ENCODE peak calls at places on chromosomes 1 and 21, in six cellular contexts. C, L, Y, R, Q and I are unnamed samples.

GRCh38 chr1:196115641-196116040 is 492.6 kb downstream of the KCNT2 start:
- DNase-seq in Y (peak; percentile 14), Q (peak; percentile 19), R (peak; percentile 81), L (no peak), C (no peak), I (no peak)

GRCh38 chr1:28860332-28861073 is 48.5 kb downstream of the OPRD1 start:
- DNase-seq in Q (peak; percentile 71), Y (peak; percentile 58), C (peak; percentile 58), L (no peak), R (no peak), I (no peak)

GRCh38 chr1:159000070-159000409 is 9.7 kb upstream of the IFI16 start:
- DNase-seq in R (no peak), L (no peak), Q (no peak), C (no peak), Y (no peak), I (no peak)

GRCh38 chr1:72184099-72184695 is 98.1 kb downstream of the NEGR1 start:
- DNase-seq in L (no peak), Y (no peak), C (no peak), R (no peak), Q (no peak), I (no peak)

GRCh38 chr1:3160647-3161046 is 91.6 kb downstream of the PRDM16 start:
- DNase-seq in Q (no peak), L (no peak), Y (no peak), C (no peak), R (no peak), I (no peak)

GRCh38 chr1:245026252-245026651 is 128.5 kb upstream of the KIF26B start:
- DNase-seq in R (no peak), Q (no peak), C (no peak), L (no peak), Y (no peak), I (no peak)

GRCh38 chr1:54010415-54011117 is 7.4 kb downstream of the LDLRAD1 start:
- DNase-seq in Y (no peak), C (no peak), L (no peak), R (no peak), Q (no peak), I (no peak)

GRCh38 chr1:235057385-235058306 is 71.0 kb downstream of the TOMM20 start:
- DNase-seq in C (no peak), L (no peak), R (no peak), Y (no peak), Q (no peak), I (no peak)

GRCh38 chr1:40315795-40316594 is 1.1 kb downstream of the COL9A2 start:
- DNase-seq in Y (no peak), Q (no peak), C (no peak), L (peak; percentile 58), R (no peak), I (peak; percentile 56)

GRCh38 chr1:221118176-221118937 is 239.1 kb downstream of the HLX start:
- DNase-seq in R (no peak), Y (peak; percentile 10), L (no peak), C (no peak), Q (no peak), I (no peak)

GRCh38 chr21:40555129-40555528 is 291.8 kb downstream of the DSCAM start:
- DNase-seq in Y (no peak), L (no peak), R (no peak), C (no peak), Q (no peak), I (no peak)

GRCh38 chr21:28632718-28633408 is 359.8 kb downstream of the LTN1 start:
- DNase-seq in C (no peak), R (peak; percentile 55), L (peak; percentile 24), Y (peak; percentile 70), Q (peak; percentile 97), I (no peak)

GRCh38 chr1:240149488-240150094 is 57.9 kb downstream of the FMN2 start:
- DNase-seq in Y (peak; percentile 82), R (peak; percentile 56), L (peak; percentile 58), C (peak; percentile 41), Q (peak; percentile 8), I (peak; percentile 66)

GRCh38 chr1:147919881-147920280 is 8.3 kb upstream of the GPR89B start:
- DNase-seq in L (no peak), R (no peak), Q (peak; percentile 11), Y (peak; percentile 41), C (no peak), I (no peak)

GRCh38 chr1:23169727-23170335 is 1.2 kb upstream of the LUZP1 start:
- DNase-seq in C (peak; percentile 43), Q (peak; percentile 89), R (peak; percentile 70), L (peak; percentile 30), Y (no peak), I (no peak)

DNA sequence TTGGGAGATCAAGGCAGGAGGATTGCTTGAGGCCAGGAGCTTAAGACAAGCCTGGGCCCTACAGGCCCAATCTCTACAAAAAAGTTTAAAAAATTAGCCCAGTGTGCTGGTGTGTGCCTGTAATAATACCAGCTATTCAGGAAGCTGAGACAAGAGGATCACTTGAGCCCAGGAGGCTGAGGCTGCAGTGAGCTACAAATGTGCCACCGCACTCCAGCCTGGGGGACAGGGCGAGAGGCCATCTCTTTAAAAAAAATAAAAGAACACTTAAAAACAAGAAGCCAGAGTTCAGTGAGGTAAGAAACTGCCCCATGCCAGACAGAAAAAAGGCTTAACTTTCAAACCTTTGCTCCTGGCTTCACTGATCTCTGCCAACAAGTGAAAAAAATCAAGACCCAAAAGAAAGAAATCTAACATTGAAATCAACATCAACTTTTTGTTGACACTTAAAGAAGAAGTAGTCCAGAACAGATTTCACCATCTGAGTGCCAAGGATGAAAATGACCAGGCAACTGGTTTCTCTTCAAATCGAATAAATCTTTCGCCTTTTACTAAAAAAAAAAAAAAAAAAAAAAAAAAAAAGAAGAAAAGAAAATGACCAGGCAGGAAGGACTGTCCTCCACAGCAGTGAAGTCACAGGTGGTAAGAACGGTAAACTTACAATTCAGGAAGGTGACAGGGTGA is 51.2 kb downstream of the SLC45A1 start:
- DNase-seq in R (no peak), C (no peak), Y (no peak), L (no peak), Q (no peak), I (no peak)
- H3K27ac ChIP-seq in R (no peak overlapping the region), C (no peak overlapping the region), Y (no peak overlapping the region), L (peak overlapping the region; percentile 42), Q (no peak overlapping the region), I (no peak overlapping the region)

GRCh38 chr1:94698759-94699502 is 121.2 kb upstream of the SLC44A3 start:
- DNase-seq in C (peak; percentile 41), Y (peak; percentile 16), L (no peak), R (no peak), Q (no peak), I (no peak)

GRCh38 chr1:94701796-94702439 is 118.2 kb upstream of the SLC44A3 start:
- DNase-seq in Y (no peak), R (no peak), L (no peak), C (no peak), Q (no peak), I (no peak)

GRCh38 chr1:94694234-94694915 is 125.8 kb upstream of the SLC44A3 start:
- DNase-seq in C (no peak), R (no peak), Y (no peak), L (no peak), Q (no peak), I (no peak)

GRCh38 chr1:94697839-94698238 is 122.3 kb upstream of the SLC44A3 start:
- DNase-seq in Y (no peak), Q (no peak), L (no peak), C (no peak), R (no peak), I (no peak)

GRCh38 chr1:94698341-94698740 is 121.8 kb upstream of the SLC44A3 start:
- DNase-seq in C (peak; percentile 18), L (no peak), R (no peak), Y (no peak), Q (no peak), I (no peak)
- H3K4me2 ChIP-seq in C (peak overlapping the region; percentile 49), L (no peak overlapping the region), R (no peak overlapping the region), Y (no peak overlapping the region), Q (no peak overlapping the region), I (no peak overlapping the region)

DNA sequence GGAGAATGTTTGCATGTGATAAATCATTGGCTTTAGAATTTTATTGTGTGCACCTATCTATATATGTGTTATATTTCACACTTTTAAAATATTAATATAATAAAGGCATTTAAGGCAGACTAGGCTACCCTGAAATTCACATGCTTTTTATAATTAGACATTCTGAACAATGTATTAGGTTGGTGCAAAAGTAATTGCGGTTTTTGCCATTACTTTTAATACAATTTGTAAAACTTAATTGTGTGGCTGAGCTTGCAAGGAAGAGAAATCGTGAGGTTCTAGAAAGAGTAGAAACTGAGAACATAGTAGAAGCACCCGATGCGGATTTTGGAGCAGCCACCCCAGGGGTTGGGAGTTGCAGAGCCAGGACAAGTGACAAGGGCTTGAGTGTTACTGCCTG is 244.7 kb downstream of the TM2D1 start:
- DNase-seq in R (no peak), Q (no peak), Y (no peak), L (no peak), C (no peak), I (no peak)
- H3K27ac ChIP-seq in R (no peak overlapping the region), Q (peak overlapping the region; percentile 81), Y (peak overlapping the region; percentile 97), L (no peak overlapping the region), C (peak overlapping the region; percentile 83), I (no peak overlapping the region)

DNA sequence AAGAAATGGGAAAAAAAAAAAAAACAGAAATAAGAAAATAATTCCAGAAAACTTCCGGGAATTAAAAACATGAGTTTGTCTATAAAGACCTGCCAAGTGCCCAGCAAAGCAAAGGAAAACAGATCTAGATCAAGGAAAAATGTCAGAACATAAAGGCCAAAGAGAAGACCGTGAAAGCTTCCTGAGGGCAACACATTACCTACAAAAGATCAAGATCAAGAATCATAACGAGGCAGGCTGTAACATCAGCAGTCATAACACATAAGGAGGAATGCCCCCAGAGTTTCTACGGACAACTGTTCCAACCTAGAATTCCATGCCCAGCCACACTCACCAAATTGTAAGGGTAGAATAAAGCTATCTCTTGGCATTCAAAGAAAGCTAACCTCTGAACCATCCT is 3.8 kb downstream of the CCSAP start:
- DNase-seq in L (no peak), R (no peak), Q (no peak), Y (no peak), C (no peak), I (no peak)
- H3K4me2 ChIP-seq in L (no peak overlapping the region), R (no peak overlapping the region), Q (no peak overlapping the region), Y (peak overlapping the region; percentile 97), C (no peak overlapping the region), I (no peak overlapping the region)

GRCh38 chr1:157595356-157595755 is 2.5 kb downstream of the FCRL4 start:
- DNase-seq in R (no peak), Q (no peak), L (no peak), Y (no peak), C (no peak), I (peak; percentile 50)
- H3K27ac ChIP-seq in R (no peak overlapping the region), Q (no peak overlapping the region), L (no peak overlapping the region), Y (no peak overlapping the region), C (no peak overlapping the region), I (no peak overlapping the region)

GRCh38 chr21:31305888-31306287 is 38.2 kb downstream of the TIAM1 start:
- DNase-seq in Q (no peak), R (no peak), Y (no peak), L (no peak), C (no peak), I (no peak)
- H3K4me2 ChIP-seq in Q (no peak overlapping the region), R (no peak overlapping the region), Y (no peak overlapping the region), L (no peak overlapping the region), C (no peak overlapping the region), I (no peak overlapping the region)

DNA sequence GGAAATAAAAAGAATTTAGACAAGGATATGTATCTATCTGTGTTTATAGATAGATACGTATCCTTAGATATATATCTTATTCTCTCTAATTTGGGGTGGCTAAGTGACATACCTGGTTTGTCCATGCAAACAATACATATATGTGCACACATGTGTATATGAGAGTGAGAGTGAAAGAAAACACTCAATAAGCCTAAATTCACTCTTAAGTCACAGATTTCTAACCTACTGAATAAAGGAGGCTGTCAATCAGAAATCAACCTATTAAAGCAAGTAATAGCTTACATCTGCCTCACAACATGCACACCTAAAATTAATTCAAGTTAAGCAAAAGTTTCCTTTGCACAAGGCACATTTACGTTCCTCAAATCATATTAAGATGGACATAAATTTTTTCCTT is 106.9 kb upstream of the LBR start:
- DNase-seq in R (no peak), L (no peak), Y (no peak), Q (no peak), C (no peak), I (no peak)
- H3K27ac ChIP-seq in R (no peak overlapping the region), L (no peak overlapping the region), Y (no peak overlapping the region), Q (no peak overlapping the region), C (no peak overlapping the region), I (no peak overlapping the region)